ENCODE peak calls at places on chromosomes 12 and 14, in five cellular contexts. Y is RWPE1, O is A549, Q is breast epithelium, J is A673. C is an unnamed sample.

GRCh38 chr14:73943083-73943482 is 6.8 kb downstream of the FAM161B start:
- DNase-seq in Q (no peak), O (no peak), Y (peak; percentile 34), J (no peak), C (no peak)

GRCh38 chr14:50013934-50014333 is 102.4 kb downstream of the VCPKMT start:
- DNase-seq in Q (no peak), Y (no peak), J (no peak), O (no peak), C (no peak)

GRCh38 chr14:80587096-80587724 is 354.3 kb downstream of the CEP128 start:
- DNase-seq in J (peak; percentile 36), Y (peak; percentile 6), Q (no peak), O (no peak), C (no peak)

GRCh38 chr14:99259327-99259726 is 12.7 kb downstream of the BCL11B start:
- DNase-seq in O (no peak), J (no peak), Q (no peak), Y (no peak), C (no peak)

GRCh38 chr14:71411766-71412165 is 504.5 kb downstream of the PCNX1 start:
- DNase-seq in Q (no peak), Y (no peak), O (no peak), J (peak; percentile 47), C (no peak)

GRCh38 chr12:1703771-1704170 is 12.9 kb downstream of the ADIPOR2 start:
- DNase-seq in J (no peak), Q (no peak), Y (no peak), O (no peak), C (no peak)

GRCh38 chr14:36254020-36254614 is 66.3 kb downstream of the MBIP start:
- DNase-seq in O (no peak), J (no peak), Q (no peak), Y (no peak), C (no peak)

GRCh38 chr12:88559772-88560171 is 20.5 kb downstream of the KITLG start:
- DNase-seq in Q (no peak), J (no peak), Y (no peak), O (no peak), C (no peak)

GRCh38 chr12:105860556-105861207 is 278.1 kb downstream of the NUAK1 start:
- DNase-seq in Y (no peak), O (no peak), J (no peak), Q (no peak), C (no peak)

GRCh38 chr14:30211326-30211725 is 283.7 kb upstream of the PRKD1 start:
- DNase-seq in O (no peak), Y (no peak), J (no peak), Q (no peak), C (no peak)

GRCh38 chr14:76287063-76287462 is 88.9 kb upstream of the ESRRB start:
- DNase-seq in J (no peak), Y (no peak), O (no peak), Q (no peak), C (no peak)

GRCh38 chr12:64665506-64665905 is 55.2 kb downstream of the RASSF3 start:
- DNase-seq in Y (no peak), O (no peak), Q (no peak), J (no peak), C (no peak)

GRCh38 chr14:31543969-31544799 is 17.0 kb upstream of the NUBPL start:
- DNase-seq in O (no peak), Q (no peak), Y (no peak), J (no peak), C (no peak)

GRCh38 chr12:24661657-24662096 is 287.2 kb downstream of the BCAT1 start:
- DNase-seq in O (no peak), Q (no peak), J (peak; percentile 7), Y (no peak), C (peak; percentile 67)

GRCh38 chr14:95490727-95491451 is 25.6 kb downstream of the SYNE3 start:
- DNase-seq in Q (no peak), J (no peak), O (no peak), Y (peak; percentile 31), C (no peak)

GRCh38 chr14:101202627-101203404 is 299.3 kb upstream of the RTL1 start:
- DNase-seq in Y (no peak), Q (peak; percentile 45), J (no peak), O (no peak), C (no peak)

GRCh38 chr12:108819920-108820699 is 37.3 kb downstream of the SSH1 start:
- DNase-seq in Q (no peak), O (no peak), Y (no peak), J (no peak), C (no peak)

GRCh38 chr12:123064356-123064755 is 83.9 kb downstream of the ARL6IP4 start:
- DNase-seq in O (no peak), Y (no peak), J (no peak), Q (no peak), C (peak; percentile 85)

GRCh38 chr12:29316772-29317171 is 64.2 kb downstream of the ERGIC2 start:
- DNase-seq in Q (no peak), Y (no peak), J (no peak), O (no peak), C (no peak)

GRCh38 chr14:88164906-88165534 is 158.0 kb downstream of the KCNK10 start:
- DNase-seq in O (no peak), Y (no peak), Q (no peak), J (no peak), C (no peak)

GRCh38 chr12:102406033-102406584 is 74.3 kb downstream of the IGF1 start:
- DNase-seq in Y (peak; percentile 8), O (no peak), J (peak; percentile 81), Q (no peak), C (no peak)

GRCh38 chr12:3273409-3273853 is 196.3 kb downstream of the TSPAN9 start:
- DNase-seq in O (peak; percentile 29), J (no peak), Q (no peak), Y (peak; percentile 20), C (no peak)

GRCh38 chr14:54529811-54530210 is 20.1 kb downstream of the CGRRF1 start:
- DNase-seq in Y (no peak), J (peak; percentile 63), O (no peak), Q (no peak), C (no peak)

GRCh38 chr14:76938092-76938500 is 90.4 kb downstream of the IRF2BPL start:
- DNase-seq in J (no peak), Q (no peak), O (no peak), Y (peak; percentile 38), C (no peak)

GRCh38 chr12:630656-631632 is 32.3 kb downstream of the NINJ2 start:
- DNase-seq in J (no peak), Y (no peak), O (no peak), Q (no peak), C (peak; percentile 83)

GRCh38 chr12:25069221-25069620 is 120.3 kb upstream of the BCAT1 start:
- DNase-seq in Q (no peak), O (no peak), Y (no peak), J (no peak), C (no peak)

GRCh38 chr12:122558721-122559641 is 31.9 kb downstream of the KNTC1 start:
- DNase-seq in Q (no peak), J (no peak), O (no peak), Y (no peak), C (no peak)

DNA sequence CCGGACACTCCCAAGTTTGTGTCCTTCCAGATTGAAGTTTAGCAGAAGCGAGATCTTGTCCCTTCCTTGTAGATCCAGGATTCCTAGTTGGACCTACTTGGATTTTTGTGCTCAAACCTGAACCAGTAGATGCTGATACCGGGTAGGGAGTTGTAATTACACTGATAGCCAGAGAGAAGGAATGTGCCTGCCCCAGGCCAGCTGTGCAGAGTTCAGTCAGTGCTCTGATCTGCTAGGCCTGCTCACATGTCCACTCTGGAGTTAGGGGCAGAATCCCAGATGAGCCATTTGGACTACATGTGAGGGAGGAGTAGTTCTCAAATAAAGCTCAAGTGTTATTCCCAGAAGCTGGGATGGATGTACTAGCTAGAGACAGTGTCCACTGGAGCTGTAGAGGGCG is 65.7 kb downstream of the PRKCH start:
- DNase-seq in O (no peak), Q (no peak), Y (no peak), J (no peak), C (no peak)
- H3K27ac ChIP-seq in O (no peak overlapping the region), Q (peak overlapping the region; percentile 15), Y (no peak overlapping the region), J (no peak overlapping the region), C (no peak overlapping the region)

DNA sequence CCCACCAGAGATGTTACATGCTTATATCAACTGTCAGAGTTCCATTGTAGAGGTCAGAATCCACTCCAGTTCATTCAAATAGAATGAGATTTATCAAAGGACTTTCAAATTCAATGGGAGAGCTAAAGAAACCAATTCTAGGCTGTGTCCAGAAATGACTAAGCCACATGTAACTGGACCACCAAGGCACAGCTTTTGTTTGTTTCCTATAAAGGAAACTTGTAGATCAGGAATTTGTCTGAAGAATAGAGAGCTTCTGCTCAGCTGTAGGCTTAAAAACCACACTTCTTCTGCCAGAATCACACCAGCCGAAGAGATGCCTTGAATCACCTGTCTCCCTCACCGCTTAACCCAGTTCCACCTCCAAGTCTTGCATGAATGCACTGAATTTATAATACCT is 134.0 kb upstream of the NEDD1 start:
- DNase-seq in Y (no peak), Q (no peak), O (no peak), J (no peak), C (no peak)
- H3K27ac ChIP-seq in Y (no peak overlapping the region), Q (no peak overlapping the region), O (no peak overlapping the region), J (no peak overlapping the region), C (no peak overlapping the region)

GRCh38 chr14:63933701-63934100 is 80.9 kb downstream of the SYNE2 start:
- DNase-seq in Q (no peak), O (no peak), Y (no peak), J (no peak), C (no peak)
- H3K27ac ChIP-seq in Q (no peak overlapping the region), O (no peak overlapping the region), Y (no peak overlapping the region), J (no peak overlapping the region), C (no peak overlapping the region)

GRCh38 chr12:124718052-124718451 is 145.6 kb downstream of the SCARB1 start:
- DNase-seq in J (no peak), Q (no peak), Y (no peak), O (no peak), C (no peak)

GRCh38 chr12:124713041-124713435 is 145.6 kb upstream of the NCOR2 start:
- DNase-seq in O (no peak), Y (no peak), J (no peak), Q (no peak), C (peak; percentile 82)

GRCh38 chr12:124713436-124714082 is 146.1 kb upstream of the NCOR2 start:
- DNase-seq in O (no peak), Y (no peak), J (no peak), Q (no peak), C (no peak)

GRCh38 chr12:124716208-124717141 is 147.2 kb downstream of the SCARB1 start:
- DNase-seq in Y (no peak), J (no peak), O (no peak), Q (no peak), C (no peak)

DNA sequence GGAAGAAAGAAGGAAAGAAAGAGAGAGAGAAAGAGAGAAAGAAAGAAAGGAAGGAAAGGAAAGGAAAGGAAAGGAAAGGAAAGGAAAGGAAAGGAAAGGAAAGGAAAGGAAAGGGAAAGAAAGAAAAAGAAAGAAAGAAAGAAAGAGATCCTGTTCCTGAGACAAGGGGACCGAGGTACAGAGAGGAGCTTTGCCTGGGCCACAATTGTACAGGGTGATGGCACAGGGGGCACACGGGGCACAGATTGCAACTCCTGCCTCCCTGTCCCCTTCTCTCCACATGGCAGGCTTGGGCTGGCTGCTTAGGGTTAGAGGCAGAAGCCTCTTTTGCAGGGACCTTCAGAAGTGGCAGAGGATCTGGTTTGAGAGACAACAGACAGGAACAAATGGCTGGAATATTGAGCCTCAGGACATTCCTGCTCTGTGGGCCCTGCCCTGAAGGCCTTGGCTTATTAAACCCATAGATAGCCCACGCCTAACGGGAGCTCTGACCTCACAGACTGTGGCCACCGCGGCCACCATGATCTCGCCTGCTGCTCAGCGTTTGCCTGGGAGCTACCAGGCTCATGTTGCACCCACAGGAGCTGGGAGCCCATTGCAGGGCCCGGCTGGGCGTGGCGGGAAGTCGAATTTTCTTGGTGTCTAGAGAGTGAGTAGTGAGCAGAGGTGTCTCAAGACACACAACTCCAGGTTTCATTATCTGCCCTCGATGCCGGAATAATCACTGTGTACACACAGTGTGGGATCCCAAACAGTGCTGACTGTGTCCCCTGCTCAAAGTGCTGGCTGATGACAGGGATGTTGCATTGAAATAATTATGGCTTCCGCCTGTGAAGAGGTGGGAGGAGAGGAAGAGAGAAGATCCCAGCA is 147.9 kb upstream of the NCOR2 start:
- DNase-seq in Y (peak; percentile 22), Q (no peak), O (no peak), J (peak; percentile 77), C (no peak)
- H3K27ac ChIP-seq in Y (peak overlapping the region; percentile 29), Q (no peak overlapping the region), O (peak overlapping the region; percentile 67), J (peak overlapping the region; percentile 73), C (no peak overlapping the region)

C was measured in ascending aorta.